ENCODE peak calls at places on chromosomes 4 and X, in ten cellular contexts. B is adipocyte; F is left colon; E is activated CD4-positive, CD25-positive, alpha-beta regulatory T cell; V is stimulated activated CD4-positive, alpha-beta T cell treated with anti-CD3 and anti-CD28 coated beads, Interleukin-1b, Interleukin-23, amount 100 ng/mL, for 24 hours; P is NCI-H146; S is GM10248; I is caudate nucleus; Q is HS-5; A is dorsolateral prefrontal cortex. C is an unnamed sample.

GRCh38 chrX:41167888-41168287 is 82.6 kb downstream of the USP9X start:
- DNase-seq in S (no peak), B (no peak), F (no peak), P (no peak), V (no peak), A (no peak), I (no peak), E (no peak), Q (no peak), C (no peak)

GRCh38 chr4:67926485-67926884 is 36.8 kb downstream of the TMPRSS11A start:
- DNase-seq in P (no peak), E (no peak), F (peak; percentile 19), I (no peak), A (no peak), V (no peak), B (no peak), Q (no peak), S (no peak), C (no peak)

GRCh38 chr4:173025131-173025530 is 143.5 kb upstream of the GALNT7 start:
- DNase-seq in S (peak; percentile 54), E (no peak), B (peak; percentile 91), Q (peak; percentile 44), P (peak; percentile 70), F (peak; percentile 35), V (no peak), A (no peak), I (no peak), C (peak; percentile 22)

GRCh38 chr4:168803727-168804126 is 206.3 kb downstream of the CBR4 start:
- DNase-seq in B (peak; percentile 35), A (no peak), F (no peak), S (no peak), V (no peak), I (no peak), Q (no peak), E (no peak), P (no peak), C (no peak)

GRCh38 chr4:123250843-123251242 is 145.8 kb upstream of the SPRY1 start:
- DNase-seq in A (no peak), V (no peak), E (no peak), I (no peak), S (no peak), Q (no peak), P (no peak), B (peak; percentile 65), F (no peak), C (no peak)

GRCh38 chrX:1336331-1337143 is at the start of gene IL3RA:
- DNase-seq in B (peak; percentile 55), Q (no peak), E (no peak), V (no peak), F (peak; percentile 64), S (peak; percentile 60), A (no peak), P (no peak), I (no peak), C (no peak)

GRCh38 chr4:37245391-37245954 is 930 bp downstream of the NWD2 start:
- DNase-seq in F (no peak), E (no peak), Q (no peak), A (no peak), P (no peak), S (no peak), B (no peak), V (no peak), I (no peak), C (peak; percentile 7)

GRCh38 chr4:153831236-153831635 is 42.4 kb upstream of the SFRP2 start:
- DNase-seq in A (no peak), I (no peak), V (no peak), E (no peak), B (no peak), S (no peak), P (no peak), Q (no peak), F (no peak), C (no peak)

GRCh38 chrX:124426824-124427223 is 80.5 kb downstream of the SH2D1A start:
- DNase-seq in I (no peak), A (no peak), S (no peak), F (no peak), Q (no peak), V (no peak), B (no peak), P (peak; percentile 31), E (no peak), C (no peak)

GRCh38 chr4:137125011-137125410 is 407.3 kb downstream of the PCDH18 start:
- DNase-seq in A (no peak), B (peak; percentile 75), P (no peak), Q (peak; percentile 26), V (no peak), E (no peak), S (no peak), F (no peak), I (no peak), C (no peak)

GRCh38 chr4:130422255-130422654 is 1326.3 kb downstream of the C4orf33 start:
- DNase-seq in B (no peak), P (no peak), A (no peak), S (no peak), F (no peak), V (no peak), Q (no peak), I (no peak), E (no peak), C (no peak)

GRCh38 chr4:138927065-138927464 is 88.5 kb upstream of the NOCT start:
- DNase-seq in F (no peak), Q (no peak), I (no peak), A (no peak), S (no peak), P (no peak), B (peak; percentile 45), E (no peak), V (no peak), C (no peak)

GRCh38 chr4:57342406-57342805 is 232.2 kb upstream of the IGFBP7 start:
- DNase-seq in F (no peak), A (no peak), B (peak; percentile 74), P (no peak), S (no peak), Q (peak; percentile 29), E (no peak), I (no peak), V (no peak), C (no peak)

GRCh38 chr4:150495550-150495949 is 86.4 kb upstream of the MAB21L2 start:
- DNase-seq in P (no peak), S (no peak), A (no peak), V (no peak), I (no peak), F (no peak), B (no peak), Q (no peak), E (no peak), C (no peak)

GRCh38 chr4:136002316-136002715 is 1530.0 kb downstream of the PCDH18 start:
- DNase-seq in F (no peak), S (no peak), E (no peak), P (no peak), A (no peak), Q (no peak), V (no peak), B (peak; percentile 22), I (no peak), C (no peak)

GRCh38 chrX:46506076-46506475 is 39.1 kb downstream of the ZNF674 start:
- DNase-seq in B (no peak), Q (no peak), F (no peak), S (no peak), V (no peak), I (no peak), P (no peak), E (no peak), A (no peak), C (no peak)

GRCh38 chr4:175536852-175537453 is 275.1 kb downstream of the GPM6A start:
- DNase-seq in B (peak; percentile 90), P (no peak), Q (peak; percentile 43), S (peak; percentile 20), E (no peak), I (no peak), V (no peak), F (no peak), A (no peak), C (no peak)

GRCh38 chr4:76630748-76631147 is 195.7 kb downstream of the SHROOM3 start:
- DNase-seq in F (no peak), P (peak; percentile 8), V (no peak), Q (no peak), S (no peak), B (no peak), A (no peak), I (no peak), E (no peak), C (no peak)

GRCh38 chr4:123749408-123749807 is 352.8 kb downstream of the SPRY1 start:
- DNase-seq in P (no peak), V (no peak), B (no peak), F (no peak), E (no peak), Q (no peak), S (no peak), I (no peak), A (no peak), C (no peak)

C was measured in glutamatergic neuron.